ENCODE peak calls at places on chromosomes 12 and 14, in nine cellular contexts. I is WERI-Rb-1; J is hepatocyte; Y is A673; Q is cardiac muscle cell; R is lung; P is CD4-positive, alpha-beta T cell; X is IMR-90; F is left lung. M is an unnamed sample. For H3K9me3, the result is how much of the 10 kb centered on the place peaks cover.

GRCh38 chr12:12546314-12546772 is 16.3 kb downstream of the DUSP16 start:
- DNase-seq in I (no peak), J (peak), Y (no peak), Q (no peak), R (no peak), P (no peak), X (peak), F (no peak), M (no peak)

GRCh38 chr14:88995437-88996198 is 171.2 kb downstream of the TTC8 start:
- DNase-seq in I (no peak), J (no peak), Y (no peak), Q (no peak), R (peak), P (no peak), X (peak), F (no peak), M (no peak)

GRCh38 chr12:57099766-57100165 is 10.9 kb downstream of the NAB2 start:
- DNase-seq in I (no peak), J (no peak), Y (no peak), Q (no peak), R (no peak), P (no peak), X (no peak), F (no peak), M (no peak)

GRCh38 chr12:62292761-62293446 is 32.7 kb downstream of the USP15 start:
- DNase-seq in I (no peak), J (no peak), Y (no peak), Q (no peak), R (no peak), P (no peak), X (no peak), F (peak), M (no peak)

GRCh38 chr12:96571101-96571862 is 81.9 kb downstream of the CFAP54 start:
- DNase-seq in I (no peak), J (no peak), Y (no peak), Q (no peak), R (no peak), P (no peak), X (no peak), F (no peak), M (no peak)

GRCh38 chr12:42130670-42131402 is 13.8 kb downstream of the GXYLT1 start:
- DNase-seq in I (no peak), J (no peak), Y (no peak), Q (no peak), R (peak), P (no peak), X (peak), F (no peak), M (no peak)

GRCh38 chr12:54561164-54561563 is 11.8 kb downstream of the PDE1B start:
- DNase-seq in I (no peak), J (no peak), Y (no peak), Q (peak), R (no peak), P (no peak), X (no peak), F (no peak), M (peak)

GRCh38 chr12:22275847-22276246 is 58.7 kb downstream of the ST8SIA1 start:
- DNase-seq in I (peak), J (peak), Y (no peak), Q (peak), R (peak), P (no peak), X (peak), F (no peak), M (peak)

GRCh38 chr14:104404922-104405321 is 174.6 kb upstream of the C14orf180 start:
- DNase-seq in I (no peak), J (no peak), Y (no peak), Q (no peak), R (peak), P (no peak), X (no peak), F (no peak), M (no peak)

GRCh38 chr12:47828967-47829482 is 9.3 kb upstream of the HDAC7 start:
- DNase-seq in I (no peak), J (peak), Y (peak), Q (peak), R (peak), P (no peak), X (peak), F (peak), M (peak)

GRCh38 chr12:47741340-47741703 is 16.0 kb upstream of the ENDOU start:
- DNase-seq in I (no peak), J (peak), Y (peak), Q (peak), R (peak), P (peak), X (no peak), F (no peak), M (no peak)

GRCh38 chr12:104622942-104623341 is 166.2 kb downstream of the CHST11 start:
- DNase-seq in I (no peak), J (no peak), Y (no peak), Q (no peak), R (no peak), P (no peak), X (no peak), F (no peak), M (no peak)

GRCh38 chr14:72722201-72722785 is 171.6 kb downstream of the DPF3 start:
- DNase-seq in I (no peak), J (no peak), Y (no peak), Q (no peak), R (no peak), P (no peak), X (no peak), F (no peak), M (no peak)

GRCh38 chr14:26286806-26287205 is 311.0 kb downstream of the NOVA1 start:
- DNase-seq in I (no peak), J (no peak), Y (no peak), Q (no peak), R (no peak), P (no peak), X (peak), F (no peak), M (no peak)

GRCh38 chr12:108587826-108588225 is 10.1 kb downstream of the TMEM119 start:
- DNase-seq in I (no peak), J (no peak), Y (no peak), Q (no peak), R (no peak), P (no peak), X (no peak), F (no peak), M (no peak)

GRCh38 chr12:106903241-106903950 is 52.3 kb upstream of the TMEM263 start:
- DNase-seq in I (peak), J (peak), Y (peak), Q (peak), R (peak), P (peak), X (peak), F (peak), M (peak)

GRCh38 chr12:126051611-126052107 is 986.4 kb downstream of the AACS start:
- DNase-seq in I (no peak), J (no peak), Y (peak), Q (no peak), R (no peak), P (no peak), X (no peak), F (no peak), M (no peak)

GRCh38 chr12:65779091-65779642 is 45.1 kb upstream of the HMGA2 start:
- DNase-seq in I (no peak), J (peak), Y (peak), Q (no peak), R (no peak), P (no peak), X (peak), F (no peak), M (no peak)

GRCh38 chr14:55954108-55954507 is 164.1 kb upstream of the PELI2 start:
- DNase-seq in I (no peak), J (no peak), Y (no peak), Q (no peak), R (no peak), P (no peak), X (no peak), F (no peak), M (no peak)

GRCh38 chr12:131095826-131096680 is 142.3 kb downstream of the ADGRD1 start:
- DNase-seq in I (no peak), J (no peak), Y (no peak), Q (no peak), R (no peak), P (no peak), X (no peak), F (peak), M (no peak)

GRCh38 chr12:120254809-120255208 is 10.7 kb downstream of the PXN start:
- DNase-seq in I (no peak), J (no peak), Y (no peak), Q (no peak), R (no peak), P (no peak), X (no peak), F (no peak), M (no peak)
- TF ChIP-seq CTCF in I (no peak), J (no peak), Y (peak), Q (no peak), R (no peak), P (no peak), X (no peak), F (no peak), M (no peak)

DNA sequence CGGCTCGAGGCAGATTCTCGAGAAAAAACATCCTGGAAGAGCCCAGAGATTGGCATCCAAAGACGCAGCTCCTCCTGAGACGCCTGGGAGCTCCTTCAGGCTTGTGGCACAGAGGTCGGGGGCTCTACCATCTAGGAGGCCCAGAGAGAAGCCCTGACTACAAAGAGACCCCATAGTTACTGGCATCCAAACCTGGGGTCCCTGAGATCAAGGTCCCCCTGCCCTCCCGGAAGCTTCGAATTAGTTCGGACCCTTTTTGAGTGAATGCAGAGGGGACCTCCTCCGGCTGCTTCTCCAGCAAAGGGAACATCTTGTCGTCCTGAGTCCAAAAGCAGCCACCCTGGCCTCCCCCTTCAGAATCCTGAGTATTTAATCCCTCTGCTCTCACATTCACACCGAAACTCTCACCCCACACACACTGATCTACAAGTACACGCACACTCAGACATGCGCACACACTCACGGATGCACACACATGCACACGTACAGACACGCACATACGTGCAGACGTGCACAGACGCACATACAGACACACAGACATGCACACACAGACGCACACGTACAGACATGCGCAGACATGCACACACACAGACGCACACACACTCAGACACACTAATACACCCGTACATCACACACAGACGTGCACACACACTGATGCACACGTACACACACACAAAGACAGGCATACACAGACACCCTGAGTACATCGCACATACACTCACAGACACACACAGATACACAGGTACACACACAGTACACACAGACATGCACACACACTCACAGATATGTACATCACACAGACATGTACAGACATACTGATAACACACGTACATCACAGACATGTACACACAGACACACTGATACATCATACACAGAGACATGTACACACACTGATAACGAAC is 5.9 kb downstream of the ZNF605 start:
- DNase-seq in I (no peak), J (no peak), Y (no peak), Q (no peak), R (no peak), P (no peak), X (no peak), F (no peak), M (no peak)
- H3K9me3 ChIP-seq in I (under half), J (under half), Y (under half), Q (under half), R (half or more), P (under half), X (half or more), F (half or more), M (half or more)

GRCh38 chr14:103006106-103006505 is 51.2 kb downstream of the CDC42BPB start:
- DNase-seq in I (no peak), J (no peak), Y (no peak), Q (no peak), R (no peak), P (no peak), X (no peak), F (no peak), M (no peak)
- H3K27ac ChIP-seq in I (no peak), J (no peak), Y (no peak), Q (no peak), R (no peak), P (no peak), X (no peak), F (no peak), M (no peak)

DNA sequence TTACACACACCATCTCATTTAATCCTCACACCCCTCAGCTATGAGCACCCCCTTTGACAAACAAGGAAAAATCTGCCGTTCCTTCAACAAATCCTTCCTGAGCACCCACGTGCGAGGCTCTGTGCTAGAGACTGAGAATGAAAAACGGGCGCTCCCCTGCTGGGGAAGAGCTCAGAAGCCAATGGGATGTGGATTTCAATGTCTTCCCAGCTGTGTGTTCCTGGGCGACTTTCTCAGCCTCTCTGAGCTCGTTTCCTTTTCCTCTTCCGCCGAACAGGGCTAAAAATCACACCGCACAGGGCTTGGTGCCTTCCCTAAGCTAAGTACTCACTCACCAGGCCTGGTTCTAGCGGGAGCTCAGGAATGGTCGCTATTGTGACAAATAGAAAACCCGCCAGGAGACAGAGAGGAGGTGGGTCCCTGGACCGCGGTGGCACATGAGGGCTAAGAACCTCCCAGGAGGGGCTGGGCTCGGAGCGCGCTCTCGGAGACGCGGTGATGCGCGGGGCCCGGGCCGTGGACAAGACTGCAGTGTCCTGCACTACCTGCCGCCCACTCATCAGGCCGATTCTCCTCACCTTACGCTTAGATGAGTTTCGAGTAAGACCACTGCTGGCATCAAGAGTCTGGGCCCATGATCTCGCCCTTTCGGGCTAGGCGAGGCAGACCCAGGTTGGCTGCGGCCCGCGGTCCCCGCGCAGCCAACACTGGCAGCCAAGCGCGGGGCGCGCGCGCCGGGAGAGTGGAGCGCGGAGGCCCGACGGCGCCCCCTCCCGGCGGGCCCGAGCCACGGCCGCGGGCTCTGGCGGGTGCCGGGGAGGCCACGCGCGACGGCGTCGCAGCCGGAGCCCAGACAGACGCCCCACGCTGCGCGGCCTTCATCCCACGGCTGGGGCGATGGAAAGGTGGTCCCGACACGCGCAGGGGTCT is 17.0 kb downstream of the ZDHHC22 start:
- DNase-seq in I (peak), J (peak), Y (peak), Q (peak), R (no peak), P (peak), X (peak), F (peak), M (no peak)
- TF ChIP-seq CTCF in I (peak), J (peak), Y (no peak), Q (peak), R (peak), P (peak), X (peak), F (peak), M (peak)

GRCh38 chr14:98278805-98279204 is 993.2 kb downstream of the BCL11B start:
- DNase-seq in I (no peak), J (no peak), Y (no peak), Q (no peak), R (no peak), P (no peak), X (no peak), F (no peak), M (no peak)
- H3K9me3 ChIP-seq in I (under half), J (under half), Y (under half), Q (under half), R (under half), P (under half), X (under half), F (under half), M (under half)

GRCh38 chr14:74324945-74325361 is 22.2 kb upstream of the ABCD4 start:
- DNase-seq in I (no peak), J (peak), Y (peak), Q (peak), R (no peak), P (no peak), X (peak), F (no peak), M (no peak)

GRCh38 chr14:74325446-74325845 is 22.7 kb upstream of the ABCD4 start:
- DNase-seq in I (no peak), J (no peak), Y (no peak), Q (no peak), R (no peak), P (no peak), X (no peak), F (no peak), M (no peak)

DNA sequence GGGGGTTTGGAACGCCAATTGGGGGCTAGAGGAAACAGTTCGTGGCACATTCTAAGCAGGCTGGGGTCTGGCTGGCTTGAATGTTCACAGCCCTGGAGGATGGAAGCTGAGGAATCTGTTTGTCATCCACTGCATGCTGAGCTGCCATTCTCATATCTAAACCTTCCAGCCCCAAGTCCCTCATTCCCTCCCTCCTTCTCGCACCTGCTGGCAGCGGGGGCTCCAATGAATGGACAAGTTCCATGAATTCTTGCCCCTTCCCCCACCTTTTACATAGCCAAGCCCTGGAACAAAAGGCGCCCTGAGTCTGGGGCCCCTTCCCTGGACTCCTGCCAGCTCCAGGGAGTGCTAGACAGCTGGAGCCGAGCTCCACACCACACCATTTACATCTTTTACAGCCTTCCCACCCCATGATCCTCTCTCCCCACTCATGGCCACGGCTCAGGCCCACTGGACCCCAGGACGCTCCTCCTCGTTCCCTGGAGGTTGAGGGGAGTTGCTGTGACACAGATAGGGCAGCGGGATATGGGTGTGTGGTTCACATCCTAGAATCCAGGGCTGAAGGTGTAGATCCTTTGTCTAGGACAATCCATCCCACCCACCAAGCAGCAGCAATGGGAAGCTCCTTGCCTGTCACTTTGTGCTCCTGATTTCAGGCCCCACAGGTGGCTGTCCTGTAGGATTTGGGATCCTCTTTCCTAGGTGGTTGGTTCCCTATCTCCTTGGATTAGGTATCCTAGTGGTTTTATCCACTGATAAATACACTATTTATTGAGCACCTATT is 21.7 kb upstream of the VRTN start:
- DNase-seq in I (no peak), J (peak), Y (peak), Q (peak), R (no peak), P (no peak), X (no peak), F (no peak), M (no peak)
- H3K27ac ChIP-seq in I (no peak), J (peak), Y (no peak), Q (peak), R (no peak), P (no peak), X (no peak), F (no peak), M (no peak)

GRCh38 chr12:111108726-111109125 is 188.3 kb upstream of the MYL2 start:
- DNase-seq in I (no peak), J (no peak), Y (no peak), Q (no peak), R (no peak), P (no peak), X (no peak), F (no peak), M (no peak)
- TF ChIP-seq CTCF in I (no peak), J (no peak), Y (no peak), Q (no peak), R (no peak), P (no peak), X (no peak), F (no peak), M (no peak)

M was measured in thoracic aorta.